ENCODE peak calls at places on chromosomes 3 and 15, in nine cellular contexts. O is uterus, U is breast epithelium, Q is cardiac fibroblast, V is WTC11, K is MCF 10A, R is right atrium auricular region, X is tibial artery, G is lower lobe of right lung. B is an unnamed sample.

GRCh38 chr3:64687381-64687780 is 419 bp downstream of the ADAMTS9 start:
- DNase-seq in Q (no peak), O (peak; percentile 36), U (no peak), V (peak; percentile 44), R (no peak), X (peak; percentile 69), G (no peak), K (peak; percentile 14), B (no peak)

GRCh38 chr15:81901323-81901722 is 144.5 kb downstream of the MEX3B start:
- DNase-seq in K (no peak), U (no peak), O (no peak), X (no peak), Q (no peak), V (no peak), G (no peak), R (no peak), B (no peak)

GRCh38 chr15:74788042-74788715 is 6.3 kb downstream of the CSK start:
- DNase-seq in U (no peak), R (no peak), X (no peak), V (no peak), K (no peak), Q (no peak), G (no peak), O (no peak), B (no peak)

GRCh38 chr3:64650710-64651109 is 37.1 kb downstream of the ADAMTS9 start:
- DNase-seq in V (no peak), X (no peak), G (no peak), R (no peak), K (no peak), Q (peak; percentile 47), O (no peak), U (no peak), B (no peak)

GRCh38 chr15:51024735-51025453 is 69.8 kb downstream of the TNFAIP8L3 start:
- DNase-seq in G (no peak), X (no peak), U (no peak), Q (peak; percentile 63), R (no peak), K (peak; percentile 89), O (no peak), V (no peak), B (no peak)

GRCh38 chr3:12574656-12575055 is 17.8 kb downstream of the MKRN2 start:
- DNase-seq in X (no peak), K (no peak), O (no peak), R (no peak), V (no peak), Q (peak; percentile 50), G (no peak), U (no peak), B (no peak)

GRCh38 chr15:62878070-62878469 is 164.5 kb upstream of the TPM1 start:
- DNase-seq in U (no peak), X (no peak), R (no peak), O (no peak), V (no peak), G (no peak), Q (no peak), K (no peak), B (no peak)

GRCh38 chr15:62164500-62165028 is 521 bp downstream of the C2CD4B start:
- DNase-seq in U (no peak), Q (peak; percentile 32), O (no peak), V (peak; percentile 69), G (peak; percentile 46), X (no peak), K (no peak), R (no peak), B (peak; percentile 65)

GRCh38 chr15:59562787-59563186 is 48.8 kb upstream of the GCNT3 start:
- DNase-seq in X (no peak), G (no peak), R (no peak), U (no peak), Q (no peak), V (no peak), K (no peak), O (no peak), B (no peak)

GRCh38 chr3:171256445-171257250 is 203.6 kb downstream of the TNIK start:
- DNase-seq in K (no peak), V (no peak), G (no peak), R (no peak), U (no peak), X (no peak), Q (peak; percentile 14), O (no peak), B (no peak)

GRCh38 chr15:92936138-92936537 is 36.0 kb downstream of the CHD2 start:
- DNase-seq in O (no peak), G (no peak), X (no peak), R (no peak), V (no peak), Q (no peak), U (no peak), K (no peak), B (no peak)

GRCh38 chr15:65212097-65212496 is 824 bp upstream of the CILP start:
- DNase-seq in K (peak; percentile 30), X (no peak), O (no peak), V (peak; percentile 69), Q (no peak), U (no peak), G (no peak), R (no peak), B (no peak)
- TF ChIP-seq CTCF in K (peak; percentile 17), X (no peak), O (peak; percentile 13), V (peak; percentile 83), Q (peak; percentile 48), U (no peak), G (peak; percentile 38), R (no peak), B (peak; percentile 33)

GRCh38 chr15:65641723-65642475 is 20.2 kb downstream of the SLC24A1 start:
- DNase-seq in G (no peak), R (no peak), X (no peak), V (no peak), U (no peak), Q (no peak), O (no peak), K (no peak), B (no peak)
- TF ChIP-seq CTCF in G (no peak), R (no peak), X (no peak), V (no peak), U (no peak), Q (no peak), O (no peak), K (no peak), B (no peak)

GRCh38 chr3:54917172-54917571 is 10.7 kb downstream of the LRTM1 start:
- DNase-seq in K (no peak), G (no peak), O (no peak), Q (no peak), U (no peak), X (no peak), R (no peak), V (no peak), B (no peak)
- TF ChIP-seq CTCF in K (no peak), G (no peak), O (no peak), Q (no peak), U (no peak), X (no peak), R (no peak), V (no peak), B (no peak)

DNA sequence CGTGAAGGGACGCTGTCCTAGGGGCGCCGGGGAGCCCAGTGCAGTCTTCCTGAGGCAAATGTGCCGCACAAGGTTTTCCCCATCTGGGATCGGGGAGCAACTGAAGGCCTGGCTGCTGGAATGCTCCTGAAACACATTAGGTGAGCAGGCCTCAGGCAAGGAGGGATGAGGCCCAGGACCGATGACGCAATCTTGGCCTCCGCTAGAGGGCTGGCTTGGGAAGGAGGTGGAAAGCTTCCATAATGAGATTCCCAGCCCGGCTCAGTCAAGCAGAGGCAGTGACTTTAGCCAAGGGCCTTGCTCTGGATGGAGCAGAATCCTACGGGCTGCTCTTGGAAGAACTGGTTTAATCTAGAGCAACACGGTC is 50.8 kb downstream of the CPN2 start:
- DNase-seq in K (peak; percentile 85), O (peak; percentile 91), U (peak; percentile 87), V (peak; percentile 82), Q (peak; percentile 87), G (peak; percentile 62), R (peak; percentile 90), X (peak; percentile 85), B (peak; percentile 63)
- TF ChIP-seq CTCF in K (no peak), O (no peak), U (no peak), V (no peak), Q (peak; percentile 7), G (peak; percentile 5), R (no peak), X (no peak), B (no peak)

DNA sequence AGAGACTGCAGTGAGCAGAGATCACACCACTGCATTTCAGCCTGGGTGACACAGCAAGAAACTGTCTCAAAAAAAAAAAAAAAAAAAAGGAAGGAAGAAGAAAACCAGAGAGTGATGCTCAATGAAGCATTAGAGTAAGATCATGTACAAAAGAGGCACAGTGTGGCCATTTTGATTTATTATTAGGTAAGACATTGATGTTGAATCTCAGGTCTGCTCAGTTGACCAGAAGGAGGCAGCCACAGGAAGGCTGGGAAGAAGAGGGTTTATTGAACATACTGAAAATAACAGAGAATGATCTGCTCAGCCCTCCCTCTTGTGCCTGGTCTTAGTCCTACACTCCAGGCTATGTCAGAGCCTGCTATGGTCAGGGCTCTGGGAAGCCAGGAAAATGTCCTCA is 15.6 kb downstream of the LRRK1 start:
- DNase-seq in G (no peak), R (no peak), V (no peak), O (no peak), X (no peak), Q (no peak), U (no peak), K (no peak), B (no peak)
- TF ChIP-seq CTCF in G (no peak), R (no peak), V (no peak), O (no peak), X (no peak), Q (peak; percentile 29), U (no peak), K (no peak), B (no peak)

GRCh38 chr15:41558400-41559238 is at the start of gene TYRO3:
- DNase-seq in O (peak; percentile 50), X (peak; percentile 82), Q (peak; percentile 61), V (peak; percentile 69), G (peak; percentile 70), U (no peak), R (no peak), K (peak; percentile 39), B (peak; percentile 81)
- TF ChIP-seq CTCF in O (no peak), X (no peak), Q (no peak), V (no peak), G (no peak), U (no peak), R (no peak), K (no peak), B (no peak)

DNA sequence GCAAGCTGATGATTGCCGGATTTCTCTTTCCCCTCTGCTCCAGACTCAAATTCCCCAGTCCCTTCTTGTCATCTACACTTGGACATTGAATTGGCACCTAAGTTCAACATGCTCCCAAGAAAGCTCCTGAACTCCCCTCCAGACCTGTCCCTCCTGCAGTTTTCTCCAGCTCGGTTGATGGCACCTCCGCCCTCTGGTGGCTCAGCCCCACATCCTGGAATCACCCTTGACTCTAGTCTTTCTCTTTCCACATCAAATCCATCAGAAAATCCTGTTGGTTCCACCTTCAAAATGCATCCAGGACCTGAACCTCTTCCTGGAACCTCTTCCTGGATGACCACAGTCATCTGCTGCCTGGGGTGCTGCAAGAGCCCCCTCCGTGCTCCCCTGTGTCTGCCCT is 60.1 kb downstream of the RASGRF1 start:
- DNase-seq in O (no peak), X (no peak), K (no peak), V (no peak), U (no peak), G (no peak), Q (no peak), R (no peak), B (no peak)
- TF ChIP-seq CTCF in O (no peak), X (no peak), K (no peak), V (no peak), U (no peak), G (no peak), Q (no peak), R (no peak), B (no peak)

B was measured in nephron progenitor cell.